ENCODE peak calls at places on chromosomes 16 and 17, in nine cellular contexts. One of them, this sample, is unnamed.

GRCh38 chr16:3158498-3159314 is 23.9 kb downstream of the ZNF213 start:
- DNase-seq in dorsolateral prefrontal cortex: peak
- DNase-seq in left ventricle myocardium inferior: peak
- DNase-seq in IMR-90: peak
- DNase-seq in endodermal cell: peak
- DNase-seq in neuronal stem cell: peak
- DNase-seq in CD4-positive, CD25-positive, alpha-beta regulatory T cell: peak
- DNase-seq in fibroblast of lung: peak
- DNase-seq in H1: no peak
- DNase-seq in this sample: peak

GRCh38 chr16:20906871-20907255 is 6.3 kb downstream of the LYRM1 start:
- DNase-seq in dorsolateral prefrontal cortex: no peak
- DNase-seq in left ventricle myocardium inferior: no peak
- DNase-seq in IMR-90: no peak
- DNase-seq in endodermal cell: no peak
- DNase-seq in neuronal stem cell: no peak
- DNase-seq in CD4-positive, CD25-positive, alpha-beta regulatory T cell: no peak
- DNase-seq in fibroblast of lung: peak
- DNase-seq in H1: no peak
- DNase-seq in this sample: no peak

GRCh38 chr16:626787-627457 is 3.9 kb upstream of the WFIKKN1 start:
- DNase-seq in dorsolateral prefrontal cortex: no peak
- DNase-seq in left ventricle myocardium inferior: no peak
- DNase-seq in IMR-90: peak
- DNase-seq in endodermal cell: no peak
- DNase-seq in neuronal stem cell: no peak
- DNase-seq in CD4-positive, CD25-positive, alpha-beta regulatory T cell: no peak
- DNase-seq in fibroblast of lung: peak
- DNase-seq in H1: no peak
- DNase-seq in this sample: no peak

GRCh38 chr17:28347261-28347891 is 10.0 kb downstream of the POLDIP2 start:
- DNase-seq in dorsolateral prefrontal cortex: no peak
- DNase-seq in left ventricle myocardium inferior: no peak
- DNase-seq in IMR-90: peak
- DNase-seq in endodermal cell: peak
- DNase-seq in neuronal stem cell: no peak
- DNase-seq in CD4-positive, CD25-positive, alpha-beta regulatory T cell: no peak
- DNase-seq in fibroblast of lung: peak
- DNase-seq in H1: no peak
- DNase-seq in this sample: no peak

GRCh38 chr16:68230956-68231355 is 5.0 kb downstream of the ESRP2 start:
- DNase-seq in dorsolateral prefrontal cortex: no peak
- DNase-seq in left ventricle myocardium inferior: no peak
- DNase-seq in IMR-90: no peak
- DNase-seq in endodermal cell: no peak
- DNase-seq in neuronal stem cell: no peak
- DNase-seq in CD4-positive, CD25-positive, alpha-beta regulatory T cell: no peak
- DNase-seq in fibroblast of lung: no peak
- DNase-seq in H1: no peak
- DNase-seq in this sample: no peak

GRCh38 chr17:74497471-74497870 is 31.0 kb downstream of the CD300A start:
- DNase-seq in dorsolateral prefrontal cortex: no peak
- DNase-seq in left ventricle myocardium inferior: no peak
- DNase-seq in IMR-90: no peak
- DNase-seq in endodermal cell: no peak
- DNase-seq in neuronal stem cell: no peak
- DNase-seq in CD4-positive, CD25-positive, alpha-beta regulatory T cell: no peak
- DNase-seq in fibroblast of lung: no peak
- DNase-seq in H1: no peak
- DNase-seq in this sample: no peak

GRCh38 chr16:31386157-31386984 is 6.8 kb upstream of the ITGAD start:
- DNase-seq in dorsolateral prefrontal cortex: no peak
- DNase-seq in left ventricle myocardium inferior: no peak
- DNase-seq in IMR-90: peak
- DNase-seq in endodermal cell: peak
- DNase-seq in neuronal stem cell: no peak
- DNase-seq in CD4-positive, CD25-positive, alpha-beta regulatory T cell: peak
- DNase-seq in fibroblast of lung: no peak
- DNase-seq in H1: no peak
- DNase-seq in this sample: no peak

GRCh38 chr16:59899940-59900339 is 1165.8 kb upstream of the GOT2 start:
- DNase-seq in dorsolateral prefrontal cortex: no peak
- DNase-seq in left ventricle myocardium inferior: no peak
- DNase-seq in IMR-90: no peak
- DNase-seq in endodermal cell: no peak
- DNase-seq in neuronal stem cell: no peak
- DNase-seq in CD4-positive, CD25-positive, alpha-beta regulatory T cell: no peak
- DNase-seq in fibroblast of lung: no peak
- DNase-seq in H1: no peak
- DNase-seq in this sample: no peak

GRCh38 chr16:85027968-85028637 is 508 bp downstream of the KIAA0513 start:
- DNase-seq in dorsolateral prefrontal cortex: peak
- DNase-seq in left ventricle myocardium inferior: no peak
- DNase-seq in IMR-90: no peak
- DNase-seq in endodermal cell: no peak
- DNase-seq in neuronal stem cell: no peak
- DNase-seq in CD4-positive, CD25-positive, alpha-beta regulatory T cell: peak
- DNase-seq in fibroblast of lung: no peak
- DNase-seq in H1: no peak
- DNase-seq in this sample: no peak

GRCh38 chr16:85026696-85027095 is 899 bp upstream of the KIAA0513 start:
- DNase-seq in dorsolateral prefrontal cortex: no peak
- DNase-seq in left ventricle myocardium inferior: no peak
- DNase-seq in IMR-90: no peak
- DNase-seq in endodermal cell: no peak
- DNase-seq in neuronal stem cell: no peak
- DNase-seq in CD4-positive, CD25-positive, alpha-beta regulatory T cell: no peak
- DNase-seq in fibroblast of lung: no peak
- DNase-seq in H1: no peak
- DNase-seq in this sample: no peak

GRCh38 chr16:85027349-85027967 is at the start of gene KIAA0513:
- DNase-seq in dorsolateral prefrontal cortex: peak
- DNase-seq in left ventricle myocardium inferior: peak
- DNase-seq in IMR-90: peak
- DNase-seq in endodermal cell: peak
- DNase-seq in neuronal stem cell: peak
- DNase-seq in CD4-positive, CD25-positive, alpha-beta regulatory T cell: peak
- DNase-seq in fibroblast of lung: peak
- DNase-seq in H1: peak
- DNase-seq in this sample: peak

GRCh38 chr16:85028638-85029412 is 1.2 kb downstream of the KIAA0513 start:
- DNase-seq in dorsolateral prefrontal cortex: no peak
- DNase-seq in left ventricle myocardium inferior: no peak
- DNase-seq in IMR-90: peak
- DNase-seq in endodermal cell: peak
- DNase-seq in neuronal stem cell: no peak
- DNase-seq in CD4-positive, CD25-positive, alpha-beta regulatory T cell: peak
- DNase-seq in fibroblast of lung: peak
- DNase-seq in H1: no peak
- DNase-seq in this sample: no peak

DNA sequence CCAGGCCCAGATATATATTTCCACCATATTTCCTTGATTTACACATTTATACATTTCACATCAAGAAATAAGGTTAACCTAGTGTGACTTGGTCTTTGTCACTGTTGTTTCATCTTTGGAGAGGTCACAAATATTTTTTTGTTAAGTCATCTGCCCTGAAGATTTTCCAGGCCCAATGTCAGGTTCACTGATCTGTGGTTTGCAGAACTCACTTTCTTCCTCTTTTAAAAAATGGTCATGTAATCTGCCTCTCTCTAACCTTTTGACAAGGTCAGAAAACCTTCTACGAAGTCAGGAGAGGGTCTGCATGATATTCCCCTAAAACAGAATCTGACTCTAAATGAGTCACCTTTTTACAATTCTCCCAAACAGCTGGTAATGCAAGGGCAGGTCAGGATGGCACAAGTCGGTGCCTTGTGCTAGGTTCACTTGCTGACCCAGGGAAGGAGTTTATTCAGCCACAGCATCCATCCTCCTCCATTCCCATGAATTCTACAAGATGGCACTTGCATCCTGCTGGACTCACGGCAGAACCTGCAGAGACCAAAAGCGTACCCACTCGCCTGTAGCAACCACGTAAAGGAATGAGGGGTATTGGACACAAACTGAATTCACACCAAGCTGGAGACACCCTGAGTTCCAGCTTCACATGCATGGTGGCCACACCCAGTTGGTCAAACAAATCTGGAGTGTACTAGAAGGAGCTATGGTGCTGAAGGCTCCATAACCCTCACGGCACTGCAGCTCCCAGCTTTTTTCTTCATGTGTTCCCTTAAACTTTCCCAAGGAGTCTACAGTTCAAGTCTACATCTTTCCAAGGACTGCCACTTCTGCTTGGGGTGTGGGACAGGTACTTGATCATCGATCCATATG is 1.6 kb upstream of the KIAA0513 start:
- DNase-seq in dorsolateral prefrontal cortex: no peak
- DNase-seq in left ventricle myocardium inferior: no peak
- DNase-seq in IMR-90: no peak
- DNase-seq in endodermal cell: no peak
- DNase-seq in neuronal stem cell: no peak
- DNase-seq in CD4-positive, CD25-positive, alpha-beta regulatory T cell: no peak
- DNase-seq in fibroblast of lung: no peak
- DNase-seq in H1: no peak
- DNase-seq in this sample: no peak
- H3K27ac ChIP-seq in dorsolateral prefrontal cortex: no peak
- H3K27ac ChIP-seq in left ventricle myocardium inferior: no peak
- H3K27ac ChIP-seq in IMR-90: no peak
- H3K27ac ChIP-seq in endodermal cell: no peak
- H3K27ac ChIP-seq in neuronal stem cell: no peak
- H3K27ac ChIP-seq in CD4-positive, CD25-positive, alpha-beta regulatory T cell: no peak
- H3K27ac ChIP-seq in fibroblast of lung: no peak
- H3K27ac ChIP-seq in H1: no peak
- H3K27ac ChIP-seq in this sample: no peak

GRCh38 chr16:85167589-85168537 is 55.6 kb upstream of the CIBAR2 start:
- DNase-seq in dorsolateral prefrontal cortex: no peak
- DNase-seq in left ventricle myocardium inferior: no peak
- DNase-seq in IMR-90: no peak
- DNase-seq in endodermal cell: no peak
- DNase-seq in neuronal stem cell: no peak
- DNase-seq in CD4-positive, CD25-positive, alpha-beta regulatory T cell: no peak
- DNase-seq in fibroblast of lung: no peak
- DNase-seq in H1: no peak
- DNase-seq in this sample: no peak

GRCh38 chr16:85169333-85170065 is 57.2 kb upstream of the CIBAR2 start:
- DNase-seq in dorsolateral prefrontal cortex: no peak
- DNase-seq in left ventricle myocardium inferior: no peak
- DNase-seq in IMR-90: no peak
- DNase-seq in endodermal cell: peak
- DNase-seq in neuronal stem cell: no peak
- DNase-seq in CD4-positive, CD25-positive, alpha-beta regulatory T cell: no peak
- DNase-seq in fibroblast of lung: peak
- DNase-seq in H1: no peak
- DNase-seq in this sample: no peak

GRCh38 chr16:85166699-85167588 is 54.7 kb upstream of the CIBAR2 start:
- DNase-seq in dorsolateral prefrontal cortex: no peak
- DNase-seq in left ventricle myocardium inferior: no peak
- DNase-seq in IMR-90: no peak
- DNase-seq in endodermal cell: no peak
- DNase-seq in neuronal stem cell: no peak
- DNase-seq in CD4-positive, CD25-positive, alpha-beta regulatory T cell: no peak
- DNase-seq in fibroblast of lung: no peak
- DNase-seq in H1: no peak
- DNase-seq in this sample: no peak

GRCh38 chr16:85170066-85171003 is 58.1 kb upstream of the CIBAR2 start:
- DNase-seq in dorsolateral prefrontal cortex: no peak
- DNase-seq in left ventricle myocardium inferior: no peak
- DNase-seq in IMR-90: no peak
- DNase-seq in endodermal cell: no peak
- DNase-seq in neuronal stem cell: no peak
- DNase-seq in CD4-positive, CD25-positive, alpha-beta regulatory T cell: no peak
- DNase-seq in fibroblast of lung: peak
- DNase-seq in H1: no peak
- DNase-seq in this sample: no peak

DNA sequence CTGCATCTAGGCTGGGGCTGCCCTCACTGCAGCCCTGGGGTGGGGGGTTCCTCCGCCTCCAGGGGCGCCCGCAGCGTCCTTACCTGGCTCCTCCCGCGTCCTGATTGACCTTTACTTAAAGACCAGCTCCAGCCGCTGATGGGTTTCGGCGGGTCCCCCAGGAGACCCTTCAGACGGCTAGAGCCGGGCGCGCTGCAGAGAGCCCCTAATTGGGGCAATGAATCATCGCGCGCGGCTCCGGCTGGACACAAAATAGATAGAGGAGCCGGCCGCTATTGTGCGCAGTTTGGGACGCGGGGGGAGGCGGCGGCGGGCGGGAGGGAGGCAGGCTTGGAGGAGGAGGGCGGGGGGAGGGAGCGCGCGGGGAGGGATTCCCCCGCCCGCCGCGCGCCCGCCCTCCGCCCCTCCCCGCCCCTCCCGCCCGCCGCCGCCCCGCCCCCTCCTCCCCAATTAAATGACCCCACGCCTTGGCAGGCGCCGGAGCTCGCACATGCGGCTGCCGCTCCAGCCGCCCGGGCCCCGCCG is 56.5 kb upstream of the CIBAR2 start:
- DNase-seq in dorsolateral prefrontal cortex: no peak
- DNase-seq in left ventricle myocardium inferior: peak
- DNase-seq in IMR-90: peak
- DNase-seq in endodermal cell: peak
- DNase-seq in neuronal stem cell: peak
- DNase-seq in CD4-positive, CD25-positive, alpha-beta regulatory T cell: no peak
- DNase-seq in fibroblast of lung: peak
- DNase-seq in H1: no peak
- DNase-seq in this sample: no peak
- H3K27ac ChIP-seq in dorsolateral prefrontal cortex: no peak
- H3K27ac ChIP-seq in left ventricle myocardium inferior: peak
- H3K27ac ChIP-seq in IMR-90: no peak
- H3K27ac ChIP-seq in endodermal cell: no peak
- H3K27ac ChIP-seq in neuronal stem cell: no peak
- H3K27ac ChIP-seq in CD4-positive, CD25-positive, alpha-beta regulatory T cell: no peak
- H3K27ac ChIP-seq in fibroblast of lung: no peak
- H3K27ac ChIP-seq in H1: no peak
- H3K27ac ChIP-seq in this sample: no peak

DNA sequence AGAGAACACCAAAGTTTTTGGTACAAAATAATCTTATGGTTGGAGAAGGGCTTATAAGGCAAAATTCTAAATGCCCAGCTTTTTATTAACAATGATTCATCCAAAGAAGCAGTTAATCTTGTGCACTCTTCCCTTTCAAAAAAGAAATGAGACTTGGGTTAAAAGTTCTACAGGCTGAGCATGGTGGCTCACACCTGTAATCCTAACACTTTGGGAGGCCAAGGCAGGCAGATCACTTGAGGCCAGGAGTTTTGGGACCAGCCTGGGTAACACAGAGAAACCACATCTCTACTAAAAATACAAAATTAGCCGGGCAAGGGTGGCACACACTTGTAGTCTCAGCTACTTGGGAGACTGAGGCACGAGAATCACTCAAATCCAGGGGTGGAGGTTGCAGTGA is 4.5 kb downstream of the SRSF1 start:
- DNase-seq in dorsolateral prefrontal cortex: no peak
- DNase-seq in left ventricle myocardium inferior: no peak
- DNase-seq in IMR-90: no peak
- DNase-seq in endodermal cell: no peak
- DNase-seq in neuronal stem cell: no peak
- DNase-seq in CD4-positive, CD25-positive, alpha-beta regulatory T cell: no peak
- DNase-seq in fibroblast of lung: no peak
- DNase-seq in H1: no peak
- DNase-seq in this sample: no peak
- H3K27ac ChIP-seq in dorsolateral prefrontal cortex: no peak
- H3K27ac ChIP-seq in left ventricle myocardium inferior: no peak
- H3K27ac ChIP-seq in IMR-90: no peak
- H3K27ac ChIP-seq in endodermal cell: no peak
- H3K27ac ChIP-seq in neuronal stem cell: no peak
- H3K27ac ChIP-seq in CD4-positive, CD25-positive, alpha-beta regulatory T cell: no peak
- H3K27ac ChIP-seq in fibroblast of lung: no peak
- H3K27ac ChIP-seq in H1: no peak
- H3K27ac ChIP-seq in this sample: no peak

DNA sequence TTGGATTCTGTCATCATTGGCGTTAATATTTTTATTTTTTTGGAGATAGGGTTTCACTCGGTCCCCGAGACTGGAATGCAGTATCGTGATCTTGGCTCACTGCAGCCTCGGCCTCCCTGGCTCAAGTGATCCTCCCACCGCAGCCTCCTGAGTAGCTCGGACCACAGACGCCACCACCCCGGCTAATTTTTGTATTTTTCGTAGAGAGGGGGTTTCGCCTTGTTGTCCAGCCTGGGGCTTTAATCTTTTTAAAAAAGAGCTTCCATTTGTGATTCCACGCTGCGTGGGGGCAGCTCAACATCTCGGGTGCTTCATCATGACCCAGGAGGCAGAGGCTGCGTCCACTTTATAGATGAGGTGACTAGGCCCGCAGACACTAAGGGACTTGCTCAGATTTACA is 1.5 kb downstream of the BANP start:
- DNase-seq in dorsolateral prefrontal cortex: no peak
- DNase-seq in left ventricle myocardium inferior: no peak
- DNase-seq in IMR-90: no peak
- DNase-seq in endodermal cell: peak
- DNase-seq in neuronal stem cell: no peak
- DNase-seq in CD4-positive, CD25-positive, alpha-beta regulatory T cell: no peak
- DNase-seq in fibroblast of lung: no peak
- DNase-seq in H1: no peak
- DNase-seq in this sample: no peak
- H3K27ac ChIP-seq in dorsolateral prefrontal cortex: peak
- H3K27ac ChIP-seq in left ventricle myocardium inferior: peak
- H3K27ac ChIP-seq in IMR-90: no peak
- H3K27ac ChIP-seq in endodermal cell: no peak
- H3K27ac ChIP-seq in neuronal stem cell: no peak
- H3K27ac ChIP-seq in CD4-positive, CD25-positive, alpha-beta regulatory T cell: peak
- H3K27ac ChIP-seq in fibroblast of lung: peak
- H3K27ac ChIP-seq in H1: no peak
- H3K27ac ChIP-seq in this sample: no peak